ENCODE peak calls at places on chromosomes 16 and 17, in eight cellular contexts. K, A, Z, V, B, D, W and Q are unnamed samples.

GRCh38 chr17:40427002-40427491 is 9.4 kb upstream of the TOP2A start:
- DNase-seq in Z (no peak), A (no peak), B (no peak), D (no peak), W (no peak), K (no peak), V (peak; percentile 6), Q (no peak)

GRCh38 chr17:55668581-55668980 is 54.1 kb downstream of the TMEM100 start:
- DNase-seq in A (no peak), D (no peak), V (no peak), W (no peak), Z (no peak), K (no peak), B (no peak), Q (no peak)

GRCh38 chr17:81119223-81120148 is 45.8 kb upstream of the PVALEF start:
- DNase-seq in Z (peak; percentile 94), K (peak; percentile 92), D (peak; percentile 89), W (peak; percentile 96), A (peak; percentile 99), V (peak; percentile 50), B (peak; percentile 79), Q (peak; percentile 39)

GRCh38 chr17:38797828-38798227 is 1.5 kb downstream of the PIP4K2B start:
- DNase-seq in D (no peak), B (no peak), V (no peak), W (no peak), K (peak; percentile 18), A (no peak), Z (no peak), Q (no peak)

GRCh38 chr17:50938821-50939541 is 72.8 kb upstream of the TOB1 start:
- DNase-seq in V (no peak), W (no peak), B (peak; percentile 9), K (no peak), D (no peak), A (no peak), Z (no peak), Q (no peak)

GRCh38 chr16:47885489-47885888 is 270.3 kb downstream of the ABCC12 start:
- DNase-seq in A (no peak), K (no peak), V (no peak), B (no peak), D (no peak), W (no peak), Z (no peak), Q (no peak)

GRCh38 chr17:73197141-73197540 is 4.3 kb downstream of the COG1 start:
- DNase-seq in A (no peak), Z (no peak), D (no peak), V (no peak), W (no peak), B (no peak), K (no peak), Q (no peak)

GRCh38 chr16:14296663-14297062 is 225.5 kb downstream of the MRTFB start:
- DNase-seq in B (no peak), W (no peak), K (no peak), Z (no peak), D (no peak), V (no peak), A (no peak), Q (no peak)

GRCh38 chr17:76737676-76738467 is at the start of gene MFSD11:
- DNase-seq in V (peak; percentile 89), D (peak; percentile 88), K (peak; percentile 94), B (peak; percentile 95), A (peak; percentile 95), Z (peak; percentile 98), W (peak; percentile 91), Q (no peak)

GRCh38 chr16:70681382-70682238 is 4.2 kb downstream of the MTSS2 start:
- DNase-seq in A (no peak), D (no peak), K (no peak), Z (no peak), W (no peak), V (no peak), B (peak; percentile 36), Q (no peak)

GRCh38 chr16:47310792-47311211 is 150.1 kb downstream of the ITFG1 start:
- DNase-seq in Z (no peak), B (no peak), W (no peak), A (no peak), K (no peak), D (no peak), V (no peak), Q (no peak)

GRCh38 chr17:64377769-64378282 is 12.8 kb downstream of the PECAM1 start:
- DNase-seq in A (no peak), V (no peak), K (peak; percentile 60), Z (no peak), B (no peak), D (no peak), W (no peak), Q (no peak)

GRCh38 chr16:28324235-28324886 is 32.0 kb downstream of the SBK1 start:
- DNase-seq in D (peak; percentile 57), B (no peak), K (no peak), V (no peak), Z (no peak), A (no peak), W (no peak), Q (no peak)

GRCh38 chr16:29664133-29664912 is 1.3 kb downstream of the SPN start:
- DNase-seq in W (no peak), D (no peak), A (peak; percentile 79), Z (no peak), V (no peak), B (peak; percentile 68), K (no peak), Q (no peak)

GRCh38 chr16:78984887-78985464 is 615.6 kb downstream of the MAF start:
- DNase-seq in D (no peak), A (no peak), V (no peak), K (no peak), W (no peak), B (peak; percentile 72), Z (no peak), Q (no peak)

GRCh38 chr17:82863941-82864720 is 24.3 kb upstream of the ZNF750 start:
- DNase-seq in K (peak; percentile 91), V (peak; percentile 57), Z (no peak), A (peak; percentile 78), B (peak; percentile 17), W (no peak), D (no peak), Q (no peak)

GRCh38 chr17:82350182-82351030 is 8.6 kb upstream of the TEX19 start:
- DNase-seq in K (no peak), V (no peak), D (no peak), Z (no peak), A (peak; percentile 78), W (no peak), B (no peak), Q (no peak)

GRCh38 chr16:58020628-58021521 is 4.7 kb upstream of the MMP15 start:
- DNase-seq in Z (peak; percentile 67), B (peak; percentile 58), D (no peak), V (peak; percentile 66), A (peak; percentile 73), W (peak; percentile 86), K (peak; percentile 43), Q (no peak)

GRCh38 chr16:87241135-87241771 is 75.9 kb downstream of the C16orf95 start:
- DNase-seq in W (no peak), V (no peak), D (no peak), Z (no peak), A (no peak), K (no peak), B (no peak), Q (no peak)

GRCh38 chr16:78742501-78743283 is 643.2 kb downstream of the WWOX start:
- DNase-seq in D (no peak), B (peak; percentile 37), K (peak; percentile 27), Z (no peak), A (peak; percentile 55), W (peak; percentile 20), V (no peak), Q (no peak)

GRCh38 chr16:10728035-10728462 is 15.6 kb upstream of the NUBP1 start:
- DNase-seq in W (peak; percentile 66), D (no peak), A (no peak), K (no peak), B (peak; percentile 33), V (no peak), Z (no peak), Q (no peak)

GRCh38 chr16:74567901-74568300 is 39.0 kb downstream of the GLG1 start:
- DNase-seq in K (no peak), V (no peak), Z (no peak), A (no peak), B (no peak), D (no peak), W (no peak), Q (no peak)
- TF ChIP-seq CTCF in K (no peak), V (no peak), Z (no peak), A (no peak), B (no peak), D (no peak), W (no peak), Q (no peak)

DNA sequence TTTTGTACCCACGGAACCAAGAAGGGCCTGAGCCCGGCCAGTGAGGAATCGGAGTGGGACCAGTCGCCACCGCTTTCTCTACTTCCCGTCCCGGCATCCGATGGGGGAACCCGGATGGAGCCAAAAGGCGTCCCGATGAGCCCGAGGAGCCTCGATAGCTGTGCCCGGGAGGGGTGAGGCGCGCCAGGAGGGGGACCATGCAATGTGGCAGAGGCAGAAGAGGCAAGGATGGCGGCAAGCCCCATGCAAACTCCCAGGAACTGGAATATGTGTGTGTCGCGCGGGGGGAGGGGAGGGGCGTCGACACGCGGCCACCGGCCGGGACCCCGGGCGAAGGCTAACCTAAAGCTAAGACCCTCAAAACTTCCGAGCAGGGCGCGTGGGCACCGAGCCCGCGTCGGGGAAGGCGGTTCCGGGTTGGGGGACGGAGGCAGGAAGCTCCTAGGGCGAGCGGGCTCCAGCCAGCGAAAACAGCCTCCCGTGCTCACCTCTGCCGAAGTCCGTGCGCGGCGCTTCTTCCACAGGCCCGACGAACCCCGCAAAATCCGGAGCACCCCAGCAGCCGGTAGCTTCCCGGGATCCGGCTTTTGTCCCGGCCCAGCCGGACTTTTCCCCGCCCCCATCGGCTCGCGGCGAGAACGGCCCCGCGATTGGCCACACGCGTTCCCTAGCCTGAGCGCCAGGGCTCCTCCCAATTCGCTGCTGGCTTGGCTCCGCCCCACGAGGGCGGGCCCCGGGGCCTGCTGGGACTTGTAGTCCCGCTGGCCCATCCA is at the start of gene ACLY:
- DNase-seq in K (peak; percentile 95), Z (peak; percentile 98), W (peak; percentile 97), A (peak; percentile 99), D (peak; percentile 96), V (peak; percentile 95), B (peak; percentile 98), Q (peak; percentile 81)
- TF ChIP-seq POLR2A in K (peak; percentile 96), Z (peak; percentile 97), W (peak; percentile 41), A (peak; percentile 90), D (peak; percentile 54), V (peak; percentile 84), B (peak; percentile 90), Q (peak; percentile 84)

DNA sequence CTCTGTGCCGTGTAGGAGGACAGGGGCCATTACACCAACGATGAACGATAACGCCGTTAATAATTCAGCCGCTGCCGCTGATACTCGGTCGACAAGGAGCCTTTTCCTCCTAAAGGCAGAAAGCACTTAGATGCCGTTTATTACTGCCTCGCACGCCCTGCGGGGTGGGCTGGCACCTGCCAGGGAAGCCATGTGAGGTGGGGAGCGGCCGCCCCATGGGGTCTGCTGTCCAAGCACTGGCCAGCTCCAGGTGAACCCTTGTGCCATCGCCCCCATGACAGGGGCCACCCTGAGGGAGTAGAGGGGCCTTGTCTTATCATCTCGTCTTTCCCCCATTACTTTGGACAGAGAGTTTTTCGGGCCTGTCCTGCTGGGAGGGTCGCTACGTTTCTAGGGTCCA is 33.4 kb downstream of the TBC1D16 start:
- DNase-seq in V (no peak), A (no peak), D (no peak), W (no peak), Z (no peak), B (no peak), K (no peak), Q (no peak)
- TF ChIP-seq CTCF in V (no peak), A (no peak), D (no peak), W (no peak), Z (no peak), B (no peak), K (no peak), Q (no peak)

GRCh38 chr17:74738051-74738996 is 1.3 kb downstream of the RAB37 start:
- DNase-seq in B (no peak), Z (no peak), D (no peak), A (no peak), V (no peak), W (no peak), K (no peak), Q (no peak)
- TF ChIP-seq POLR2A in B (no peak), Z (no peak), D (no peak), A (no peak), V (no peak), W (no peak), K (no peak), Q (peak; percentile 44)